ENCODE peak calls at places on chromosomes 2 and 18, in six cellular contexts. L is hypothalamus; A is A549; S is activated naive CD8-positive, alpha-beta T cell treated with anti-CD3 and anti-CD28 coated beads, Interleukin-2, amount 10 ng/mL, durations not matched to agents 7 days and 5 days; V is NCI-H187 treated with DMSO at 0.1 percent for 48 hours; M is stimulated activated CD8-positive, alpha-beta memory T cell treated with anti-CD3 and anti-CD28 coated beads, Interleukin-2, amount 100 ng/mL, for 1 hour. Y is an unnamed sample.

GRCh38 chr2:177717831-177718618 is 325.5 kb downstream of the AGPS start:
- DNase-seq in S (no peak), L (no peak), V (no peak), M (no peak), A (no peak), Y (peak)

GRCh38 chr2:216911886-216912285 is 52.0 kb upstream of the TNP1 start:
- DNase-seq in A (no peak), M (no peak), S (no peak), L (no peak), V (no peak), Y (no peak)

GRCh38 chr2:169324581-169325260 is 37.6 kb downstream of the LRP2 start:
- DNase-seq in L (no peak), A (no peak), V (no peak), M (no peak), S (no peak), Y (no peak)

GRCh38 chr2:8170552-8170951 is 511.3 kb upstream of the ID2 start:
- DNase-seq in S (no peak), M (no peak), V (no peak), L (no peak), A (no peak), Y (no peak)

GRCh38 chr2:130826419-130826818 is 10.3 kb upstream of the ARHGEF4 start:
- DNase-seq in M (no peak), S (no peak), A (no peak), L (no peak), V (no peak), Y (no peak)

GRCh38 chr2:231364061-231364460 is 31.4 kb upstream of the B3GNT7 start:
- DNase-seq in S (no peak), V (no peak), M (no peak), A (no peak), L (no peak), Y (no peak)

GRCh38 chr18:77054288-77054605 is 78.3 kb downstream of the MBP start:
- DNase-seq in V (no peak), L (no peak), A (no peak), S (peak), M (no peak), Y (no peak)

GRCh38 chr18:43661570-43661969 is 384.3 kb upstream of the SYT4 start:
- DNase-seq in A (peak), L (no peak), M (no peak), S (no peak), V (no peak), Y (peak)

GRCh38 chr2:99255491-99256318 is at the start of gene LYG2:
- DNase-seq in V (no peak), L (no peak), A (no peak), S (no peak), M (no peak), Y (no peak)

GRCh38 chr18:59848002-59848401 is 51.8 kb upstream of the PMAIP1 start:
- DNase-seq in M (no peak), S (no peak), L (no peak), A (no peak), V (no peak), Y (no peak)

GRCh38 chr2:38301340-38301968 is 75.6 kb downstream of the ATL2 start:
- DNase-seq in A (no peak), L (no peak), V (no peak), M (no peak), S (no peak), Y (no peak)

GRCh38 chr2:192059226-192059625 is 135.5 kb downstream of the TMEFF2 start:
- DNase-seq in S (no peak), L (no peak), M (no peak), A (no peak), V (no peak), Y (no peak)

GRCh38 chr18:26309283-26309682 is 83.0 kb downstream of the TAF4B start:
- DNase-seq in M (no peak), A (no peak), S (no peak), V (no peak), L (no peak), Y (no peak)

GRCh38 chr18:42742976-42743755 is 372.3 kb downstream of the RIT2 start:
- DNase-seq in M (no peak), L (no peak), S (no peak), V (no peak), A (no peak), Y (no peak)

GRCh38 chr18:24600076-24600654 is 139.7 kb downstream of the HRH4 start:
- DNase-seq in L (no peak), S (no peak), M (no peak), V (peak), A (peak), Y (peak)

GRCh38 chr2:15287447-15288184 is 273.5 kb downstream of the NBAS start:
- DNase-seq in L (no peak), S (no peak), V (no peak), A (no peak), M (no peak), Y (no peak)

GRCh38 chr2:208350610-208351009 is 56.0 kb upstream of the PTH2R start:
- DNase-seq in M (no peak), L (no peak), V (no peak), S (no peak), A (no peak), Y (no peak)